ENCODE peak calls at places on chromosomes 2 and 18, in ten cellular contexts. J is stomach, D is GM12878, U is transverse colon, Y is HepG2, L is sigmoid colon, B is SK-N-SH, I is upper lobe of left lung, A is H1, G is K562. V is an unnamed sample.

GRCh38 chr18:47929681-47930085 is 776 bp downstream of the SMAD2 start:
- DNase-seq in J (no peak), D (no peak), U (no peak), Y (peak; percentile 37), L (no peak), B (no peak), I (no peak), A (no peak), G (peak; percentile 47), V (no peak)

GRCh38 chr2:18455256-18455862 is 105.1 kb downstream of the RDH14 start:
- DNase-seq in J (no peak), D (no peak), U (no peak), Y (peak; percentile 13), L (no peak), B (peak; percentile 7), I (no peak), A (peak; percentile 50), G (no peak), V (no peak)

GRCh38 chr2:151845884-151846283 is 17.7 kb upstream of the ARL5A start:
- DNase-seq in J (no peak), D (no peak), U (no peak), Y (no peak), L (no peak), B (no peak), I (no peak), A (no peak), G (no peak), V (no peak)

GRCh38 chr18:49214058-49214457 is 246.4 kb downstream of the DYM start:
- DNase-seq in J (no peak), D (no peak), U (no peak), Y (no peak), L (no peak), B (no peak), I (no peak), A (no peak), G (no peak), V (no peak)

GRCh38 chr2:111200333-111200879 is 79.7 kb downstream of the BCL2L11 start:
- DNase-seq in J (no peak), D (no peak), U (no peak), Y (no peak), L (no peak), B (no peak), I (no peak), A (peak; percentile 46), G (no peak), V (no peak)

GRCh38 chr2:4561206-4561605 is 857.8 kb downstream of the DCDC2C start:
- DNase-seq in J (no peak), D (no peak), U (no peak), Y (no peak), L (no peak), B (no peak), I (no peak), A (no peak), G (no peak), V (no peak)

GRCh38 chr2:128282246-128282975 is 36.3 kb downstream of the HS6ST1 start:
- DNase-seq in J (no peak), D (no peak), U (no peak), Y (no peak), L (peak; percentile 67), B (peak; percentile 82), I (peak; percentile 82), A (no peak), G (no peak), V (peak; percentile 62)

GRCh38 chr2:100178085-100178788 is 35.8 kb upstream of the AFF3 start:
- DNase-seq in J (peak; percentile 51), D (peak; percentile 5), U (no peak), Y (peak; percentile 55), L (no peak), B (peak; percentile 71), I (no peak), A (peak; percentile 79), G (peak; percentile 90), V (no peak)

DNA sequence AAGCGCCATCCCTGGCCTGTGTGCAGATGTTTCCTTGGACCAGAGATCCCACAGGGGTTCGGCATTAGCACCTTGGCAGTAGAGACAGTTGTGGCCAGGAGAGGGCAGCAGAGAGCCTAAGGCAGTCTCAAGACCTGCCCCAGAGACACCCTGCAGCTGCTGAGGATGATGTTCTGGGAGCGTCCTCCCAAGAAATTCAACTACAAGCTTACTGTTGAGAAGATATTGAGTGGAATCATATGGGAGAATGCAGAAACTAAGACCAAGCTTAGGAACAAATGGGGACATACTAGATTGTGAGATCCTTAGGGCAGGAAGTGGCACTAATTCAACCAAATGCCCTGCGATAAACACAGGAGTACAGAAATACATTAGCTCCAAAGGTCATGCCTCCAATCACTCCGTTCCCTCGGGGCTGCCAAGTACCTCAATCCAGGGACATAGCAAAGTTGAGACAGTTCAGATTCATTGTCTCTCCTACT is 2.0 kb upstream of the ERMN start:
- DNase-seq in J (peak; percentile 89), D (peak; percentile 68), U (peak; percentile 91), Y (peak; percentile 44), L (peak; percentile 87), B (peak; percentile 53), I (no peak), A (peak; percentile 92), G (peak; percentile 91), V (peak; percentile 80)
- TF ChIP-seq EP300 in J (no peak), D (no peak), U (no peak), Y (no peak), L (no peak), B (no peak), I (no peak), A (no peak), G (no peak), V (no peak)

DNA sequence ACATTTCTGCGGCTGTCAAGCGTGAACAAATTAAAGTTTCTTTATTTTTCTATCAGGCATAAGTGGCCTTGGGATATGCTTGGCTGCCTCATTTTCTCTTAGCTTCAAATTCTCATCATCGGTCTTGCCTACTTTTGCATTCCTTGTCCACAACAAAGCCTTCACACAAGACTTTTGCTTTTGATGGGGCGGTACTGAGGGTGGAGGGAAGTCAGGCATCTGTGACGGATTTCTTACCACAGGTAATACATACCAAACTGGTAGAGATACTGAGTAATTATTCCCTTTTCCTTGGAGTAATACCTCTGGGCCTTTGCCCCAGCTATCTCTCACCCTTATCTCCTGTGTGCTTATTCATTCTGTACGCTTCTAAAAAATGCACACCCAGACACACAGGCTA is 468.3 kb upstream of the RGPD4 start:
- DNase-seq in J (no peak), D (no peak), U (no peak), Y (no peak), L (no peak), B (no peak), I (no peak), A (no peak), G (no peak), V (no peak)
- TF ChIP-seq POLR2AphosphoS5 in J (no peak), D (no peak), U (no peak), Y (no peak), L (no peak), B (no peak), I (no peak), A (no peak), G (no peak), V (no peak)

DNA sequence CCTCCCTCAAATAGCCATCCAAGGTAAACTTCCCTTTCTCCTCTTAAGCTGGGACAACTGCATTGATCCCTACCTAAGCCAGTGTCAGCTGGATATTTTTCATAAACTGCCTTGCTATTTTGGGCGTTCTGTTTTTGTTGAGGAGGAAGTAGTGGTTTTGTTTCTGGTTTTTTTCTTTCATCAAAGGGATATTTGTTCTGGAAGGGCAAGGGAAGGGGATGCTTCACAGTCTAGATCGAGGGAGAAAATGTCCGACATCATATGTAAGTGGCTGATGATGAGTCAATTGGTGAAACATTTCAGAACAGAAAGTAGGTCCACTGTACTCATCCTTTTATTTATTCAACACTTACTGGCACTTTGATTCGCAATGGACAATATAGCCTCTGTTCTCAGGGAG is 31.0 kb downstream of the TANC1 start:
- DNase-seq in J (no peak), D (no peak), U (no peak), Y (peak; percentile 90), L (no peak), B (no peak), I (no peak), A (no peak), G (no peak), V (no peak)
- H3K27ac ChIP-seq in J (peak overlapping the region; percentile 34), D (no peak overlapping the region), U (peak overlapping the region; percentile 24), Y (no peak overlapping the region), L (no peak overlapping the region), B (peak overlapping the region; percentile 85), I (peak overlapping the region; percentile 71), A (no peak overlapping the region), G (no peak overlapping the region), V (peak overlapping the region; percentile 9)

DNA sequence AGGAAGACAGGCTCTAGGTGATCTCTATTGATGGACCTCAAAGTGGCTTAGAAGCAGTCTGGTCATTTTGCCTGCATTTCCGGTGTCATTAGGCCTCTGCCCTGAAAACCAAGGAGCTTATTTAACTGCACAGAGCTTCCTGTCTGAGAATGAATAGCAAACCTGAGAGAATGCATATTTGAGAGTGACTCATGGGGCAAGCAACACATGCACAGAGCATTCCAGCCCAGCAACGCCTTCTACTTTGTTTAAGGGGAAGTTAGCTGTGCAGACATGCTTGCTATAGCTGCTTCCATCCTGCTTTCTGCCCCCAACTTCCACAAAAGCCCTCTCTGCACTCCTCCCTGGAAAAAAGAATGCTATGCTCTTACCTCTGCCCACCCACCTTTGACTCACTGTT is 232.8 kb downstream of the GRB14 start:
- DNase-seq in J (no peak), D (peak; percentile 3), U (no peak), Y (peak; percentile 51), L (no peak), B (no peak), I (no peak), A (no peak), G (no peak), V (no peak)
- TF ChIP-seq EP300 in J (no peak), D (no peak), U (no peak), Y (no peak), L (no peak), B (no peak), I (no peak), A (no peak), G (no peak), V (no peak)

GRCh38 chr2:224901121-224901676 is 141.1 kb downstream of the DOCK10 start:
- DNase-seq in J (no peak), D (no peak), U (no peak), Y (no peak), L (no peak), B (no peak), I (no peak), A (no peak), G (no peak), V (no peak)
- TF ChIP-seq POLR2AphosphoS5 in J (no peak), D (no peak), U (no peak), Y (no peak), L (no peak), B (no peak), I (no peak), A (no peak), G (no peak), V (no peak)